ENCODE peak calls at places on chromosomes 6 and 20, in eight cellular contexts. R is endothelial cell of umbilical vein; Q is CD8-positive, alpha-beta T cell; Z is body of pancreas; P is adrenal gland; B is Peyer's patch; F is transverse colon; O is tibial nerve. T is an unnamed sample. For H3K4me1, the result is how much of the 10 kb centered on the place peaks cover.

GRCh38 chr6:164322533-164322932 is 908.0 kb downstream of the QKI start:
- DNase-seq in Q (no peak), P (peak), B (no peak), O (no peak), Z (no peak), F (no peak), R (peak), T (no peak)

GRCh38 chr20:45399018-45399417 is 9.1 kb upstream of the DBNDD2 start:
- DNase-seq in Z (no peak), O (no peak), R (no peak), B (no peak), P (no peak), Q (no peak), F (no peak), T (no peak)

GRCh38 chr6:34484899-34485298 is 19.0 kb downstream of the PACSIN1 start:
- DNase-seq in B (peak), O (no peak), F (no peak), Q (peak), P (no peak), Z (no peak), R (no peak), T (no peak)

GRCh38 chr20:18156045-18156444 is 18.4 kb downstream of the KAT14 start:
- DNase-seq in Q (no peak), B (no peak), Z (no peak), P (no peak), F (no peak), O (no peak), R (no peak), T (no peak)

GRCh38 chr20:51400051-51400926 is 142.2 kb downstream of the NFATC2 start:
- DNase-seq in F (peak), Q (peak), Z (peak), B (peak), P (peak), R (no peak), O (no peak), T (no peak)

GRCh38 chr6:168939771-168940170 is 313.9 kb downstream of the THBS2 start:
- DNase-seq in B (no peak), P (no peak), R (no peak), Z (no peak), O (no peak), Q (no peak), F (no peak), T (no peak)

GRCh38 chr20:34190679-34191090 is 50.5 kb upstream of the ASIP start:
- DNase-seq in O (peak), Q (no peak), F (peak), R (peak), B (peak), Z (peak), P (peak), T (peak)

GRCh38 chr6:63510353-63510686 is 62.0 kb upstream of the LOC128125822 start:
- DNase-seq in P (no peak), F (no peak), R (no peak), O (no peak), Q (no peak), B (no peak), Z (no peak), T (no peak)

GRCh38 chr6:43817192-43817591 is 47.2 kb downstream of the VEGFA start:
- DNase-seq in B (no peak), O (no peak), Q (no peak), P (peak), Z (peak), R (no peak), F (peak), T (no peak)

GRCh38 chr6:35024601-35025054 is 116.5 kb downstream of the TCP11 start:
- DNase-seq in R (peak), P (peak), Z (peak), O (no peak), B (no peak), Q (no peak), F (peak), T (peak)

GRCh38 chr20:25285091-25285647 is 37.3 kb downstream of the PYGB start:
- DNase-seq in P (no peak), O (peak), F (peak), B (no peak), R (no peak), Q (no peak), Z (peak), T (no peak)

GRCh38 chr6:87701676-87702588 is at the start of gene AKIRIN2:
- DNase-seq in Z (peak), O (peak), B (peak), F (peak), Q (peak), R (peak), P (peak), T (peak)

GRCh38 chr6:140082867-140083297 is 708.4 kb upstream of the CITED2 start:
- DNase-seq in Q (no peak), Z (peak), O (no peak), R (peak), B (no peak), F (no peak), P (peak), T (no peak)

GRCh38 chr6:153121311-153121710 is 9.8 kb downstream of the RGS17 start:
- DNase-seq in F (no peak), Q (no peak), Z (no peak), B (no peak), R (no peak), P (no peak), O (no peak), T (no peak)

GRCh38 chr6:63904844-63905243 is 269.2 kb downstream of the PHF3 start:
- DNase-seq in R (peak), P (peak), F (no peak), B (no peak), O (no peak), Q (no peak), Z (no peak), T (no peak)

GRCh38 chr6:17584241-17584803 is 15.8 kb upstream of the FAM8A1 start:
- DNase-seq in B (no peak), P (peak), Q (no peak), R (peak), O (no peak), Z (peak), F (no peak), T (no peak)

GRCh38 chr20:58086763-58087566 is 141.5 kb downstream of the ANKRD60 start:
- DNase-seq in O (no peak), R (peak), Q (no peak), P (peak), F (peak), B (no peak), Z (peak), T (no peak)

GRCh38 chr6:152380351-152380767 is 256.8 kb downstream of the SYNE1 start:
- DNase-seq in O (no peak), B (no peak), P (peak), R (peak), Z (peak), F (no peak), Q (no peak), T (no peak)

GRCh38 chr6:161273752-161274487 is at the start of gene AGPAT4:
- DNase-seq in P (peak), Q (peak), Z (peak), B (peak), F (peak), O (peak), R (peak), T (peak)

GRCh38 chr6:14505391-14505790 is 387.8 kb downstream of the CD83 start:
- DNase-seq in F (peak), O (no peak), Q (no peak), Z (no peak), R (no peak), B (no peak), P (no peak), T (no peak)

GRCh38 chr6:30325150-30325872 is 1.4 kb upstream of the TRIM39 start:
- DNase-seq in B (peak), Z (peak), P (peak), R (peak), O (no peak), F (peak), Q (no peak), T (peak)

GRCh38 chr20:32914031-32914430 is 55.3 kb downstream of the EFCAB8 start:
- DNase-seq in B (no peak), O (no peak), F (no peak), Z (no peak), Q (no peak), P (no peak), R (no peak), T (no peak)

GRCh38 chr20:19257201-19257600 is 44.8 kb downstream of the SLC24A3 start:
- DNase-seq in Z (no peak), O (no peak), F (no peak), B (no peak), P (no peak), Q (no peak), R (no peak), T (no peak)

GRCh38 chr6:144548525-144548924 is 263.4 kb downstream of the UTRN start:
- DNase-seq in R (no peak), B (no peak), Q (no peak), O (no peak), Z (no peak), P (no peak), F (no peak), T (no peak)

GRCh38 chr6:84415517-84415916 is 188.1 kb upstream of the CEP162 start:
- DNase-seq in P (no peak), Q (no peak), B (no peak), F (no peak), R (no peak), O (no peak), Z (no peak), T (no peak)

GRCh38 chr6:2385584-2385983 is 140.2 kb upstream of the GMDS start:
- DNase-seq in P (no peak), F (no peak), Z (no peak), Q (no peak), B (no peak), O (no peak), R (no peak), T (no peak)

GRCh38 chr6:114162691-114163090 is 180.1 kb downstream of the HS3ST5 start:
- DNase-seq in R (no peak), O (no peak), B (no peak), F (no peak), P (no peak), Q (no peak), Z (no peak), T (no peak)

GRCh38 chr6:19327246-19327645 is 509.9 kb upstream of the ID4 start:
- DNase-seq in P (no peak), F (no peak), Z (no peak), R (no peak), B (no peak), Q (no peak), O (no peak), T (no peak)

GRCh38 chr20:36754656-36755222 is 8.8 kb upstream of the NDRG3 start:
- DNase-seq in F (peak), Z (peak), P (peak), B (peak), O (no peak), Q (no peak), R (peak), T (peak)

DNA sequence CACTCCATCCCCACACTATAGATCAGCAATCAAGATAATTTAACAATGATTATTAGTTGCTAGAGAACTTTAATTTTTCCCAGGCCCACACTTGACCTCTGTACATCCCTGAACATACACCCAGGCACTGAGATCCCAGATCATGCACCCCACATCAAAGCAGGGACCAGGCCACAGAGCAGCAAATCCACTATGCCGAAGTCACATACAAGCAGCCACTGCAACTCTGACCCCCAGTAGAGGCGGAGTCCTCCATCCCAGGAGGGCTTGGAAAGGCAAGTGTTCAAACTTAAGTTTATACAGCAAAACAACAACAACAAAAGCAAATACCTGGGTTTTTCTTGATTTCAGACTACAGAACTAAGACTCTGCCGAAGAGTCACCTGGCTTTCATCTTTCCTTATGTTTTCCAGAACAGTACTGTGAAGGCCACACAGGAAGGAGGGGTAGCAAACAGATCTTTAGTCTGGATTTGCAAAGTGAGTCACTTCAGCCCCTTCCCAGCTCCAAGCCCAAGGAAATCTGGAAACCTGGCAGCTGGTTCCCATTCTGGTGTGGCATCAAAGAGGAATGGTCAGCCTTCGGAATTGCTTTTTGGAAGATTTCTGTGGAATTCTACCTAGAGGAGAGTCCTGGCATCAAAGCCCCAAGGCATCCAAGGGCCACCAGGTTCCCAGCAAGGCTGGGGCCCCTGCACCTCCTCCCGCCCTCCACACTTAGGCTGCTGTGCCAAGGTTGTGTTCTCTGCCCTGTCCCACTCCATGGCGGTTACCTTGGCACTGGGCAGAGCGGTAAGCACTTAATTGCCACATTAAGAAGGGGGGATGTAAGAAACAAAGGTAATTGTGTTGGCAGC is 7.3 kb downstream of the JAG1 start:
- DNase-seq in B (no peak), P (no peak), R (peak), O (no peak), F (no peak), Z (no peak), Q (no peak), T (no peak)
- H3K4me1 ChIP-seq in B (under half), P (under half), R (half or more), O (under half), F (half or more), Z (half or more), Q (under half), T (under half)

GRCh38 chr6:5302220-5302946 is 41.1 kb downstream of the FARS2 start:
- DNase-seq in F (no peak), P (no peak), R (no peak), O (no peak), Z (no peak), Q (no peak), B (no peak), T (no peak)

GRCh38 chr6:5303711-5304110 is 42.4 kb downstream of the FARS2 start:
- DNase-seq in B (no peak), R (no peak), P (no peak), O (no peak), Q (no peak), Z (no peak), F (no peak), T (no peak)

GRCh38 chr6:5300206-5300764 is 39.0 kb downstream of the FARS2 start:
- DNase-seq in O (no peak), Q (no peak), R (no peak), B (no peak), Z (no peak), P (no peak), F (no peak), T (no peak)

GRCh38 chr6:5305968-5306626 is 44.8 kb downstream of the FARS2 start:
- DNase-seq in Q (no peak), O (no peak), Z (no peak), B (no peak), P (no peak), R (no peak), F (no peak), T (no peak)

GRCh38 chr6:5302995-5303622 is 41.8 kb downstream of the FARS2 start:
- DNase-seq in R (peak), B (peak), F (peak), Z (peak), P (peak), O (no peak), Q (peak), T (peak)
- H3K4me1 ChIP-seq in R (under half), B (under half), F (under half), Z (under half), P (under half), O (under half), Q (under half), T (under half)

DNA sequence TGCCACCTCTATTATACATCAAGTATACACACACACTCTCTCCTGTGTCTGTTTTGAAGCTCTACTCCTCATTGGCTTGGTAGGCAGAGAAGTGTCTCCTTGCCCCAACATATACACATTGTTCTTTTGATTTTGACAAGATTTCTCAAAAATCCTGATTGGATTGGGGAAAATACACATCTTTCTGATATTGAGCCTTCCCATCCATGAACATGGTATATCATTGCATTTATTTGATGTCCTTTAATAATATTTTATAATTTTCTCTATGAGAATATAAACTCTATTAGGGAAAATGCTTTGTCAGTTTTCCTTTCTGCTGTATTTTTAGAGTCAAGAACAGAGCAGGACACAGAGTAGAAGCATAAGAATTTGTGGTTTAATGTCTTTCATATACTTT is 7.2 kb downstream of the TTLL9 start:
- DNase-seq in F (no peak), R (no peak), Q (no peak), B (no peak), O (no peak), Z (no peak), P (no peak), T (no peak)
- H3K4me1 ChIP-seq in F (under half), R (under half), Q (under half), B (under half), O (under half), Z (under half), P (under half), T (under half)

DNA sequence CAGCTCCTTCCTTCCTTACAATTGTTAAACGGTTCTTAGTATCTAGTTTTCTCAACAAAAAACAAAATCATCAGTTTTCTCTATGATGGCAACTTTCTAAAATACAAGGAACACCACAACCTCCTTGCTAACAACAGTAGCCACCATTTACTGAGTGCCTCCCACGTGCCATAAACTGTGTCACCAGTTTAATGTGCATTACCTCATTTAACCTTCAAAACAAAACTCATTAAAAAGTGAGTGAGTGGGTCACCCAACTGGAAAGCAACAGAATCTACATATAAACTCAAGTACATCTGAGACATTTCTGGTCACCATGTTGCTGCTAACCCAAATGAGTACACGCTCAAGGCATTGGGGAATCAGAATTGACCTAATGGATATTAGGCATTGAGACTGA is 11.0 kb downstream of the RTN4IP1 start:
- DNase-seq in P (no peak), Z (no peak), F (no peak), O (no peak), B (no peak), R (no peak), Q (no peak), T (no peak)
- H3K4me1 ChIP-seq in P (under half), Z (under half), F (under half), O (under half), B (under half), R (under half), Q (under half), T (under half)